ENCODE peak calls at places on chromosomes 2 and 18, in six cellular contexts. P is thoracic aorta, K is adrenal gland, Y is lower lobe of right lung, S is body of pancreas, Q is fibroblast of pulmonary artery. O is an unnamed sample.
A peak's percentile ranks its signal among the peaks of the same experiment; 100 is the strongest.

GRCh38 chr2:36663851-36664715 is 32.4 kb upstream of the VIT start:
- DNase-seq in P (no peak), K (peak; percentile 32), Y (no peak), S (peak; percentile 18), Q (peak; percentile 89), O (peak; percentile 77)

GRCh38 chr2:62826141-62826540 is 120.6 kb downstream of the EHBP1 start:
- DNase-seq in P (no peak), K (no peak), Y (no peak), S (no peak), Q (peak; percentile 86), O (peak; percentile 42)

GRCh38 chr2:100730290-100730868 is 89.6 kb upstream of the NPAS2 start:
- DNase-seq in P (no peak), K (peak; percentile 68), Y (peak; percentile 61), S (peak; percentile 75), Q (peak; percentile 90), O (peak; percentile 86)

GRCh38 chr2:25948437-25948836 is 33.9 kb downstream of the KIF3C start:
- DNase-seq in P (no peak), K (no peak), Y (no peak), S (no peak), Q (no peak), O (no peak)

GRCh38 chr2:241091734-241092445 is 10.2 kb downstream of the MTERF4 start:
- DNase-seq in P (no peak), K (no peak), Y (no peak), S (no peak), Q (no peak), O (no peak)

GRCh38 chr2:186164325-186164724 is 321.7 kb upstream of the ZC3H15 start:
- DNase-seq in P (no peak), K (no peak), Y (no peak), S (no peak), Q (no peak), O (no peak)

GRCh38 chr2:3168230-3168891 is 209.3 kb downstream of the EIPR1 start:
- DNase-seq in P (no peak), K (no peak), Y (no peak), S (no peak), Q (peak; percentile 21), O (peak; percentile 52)

GRCh38 chr2:196242131-196242620 is 70.8 kb upstream of the STK17B start:
- DNase-seq in P (no peak), K (no peak), Y (peak; percentile 53), S (no peak), Q (no peak), O (peak; percentile 46)

GRCh38 chr18:11051462-11051861 is 97.9 kb downstream of the PIEZO2 start:
- DNase-seq in P (no peak), K (no peak), Y (no peak), S (no peak), Q (no peak), O (no peak)

GRCh38 chr18:79507546-79508480 is 112.1 kb downstream of the NFATC1 start:
- DNase-seq in P (no peak), K (peak; percentile 67), Y (peak; percentile 74), S (peak; percentile 60), Q (peak; percentile 78), O (peak; percentile 48)

GRCh38 chr2:101550555-101550954 is 75.6 kb upstream of the RFX8 start:
- DNase-seq in P (no peak), K (no peak), Y (no peak), S (no peak), Q (no peak), O (no peak)

GRCh38 chr2:202311823-202312388 is 46.3 kb downstream of the NOP58 start:
- DNase-seq in P (no peak), K (no peak), Y (no peak), S (no peak), Q (no peak), O (no peak)

GRCh38 chr2:219285894-219286425 is 6.8 kb downstream of the DNAJB2 start:
- DNase-seq in P (no peak), K (no peak), Y (no peak), S (no peak), Q (peak; percentile 52), O (peak; percentile 59)

GRCh38 chr2:1731963-1732768 is 12.1 kb downstream of the PXDN start:
- DNase-seq in P (no peak), K (no peak), Y (no peak), S (peak; percentile 9), Q (peak; percentile 93), O (no peak)

GRCh38 chr2:132790232-132790755 is 120.3 kb upstream of the LYPD1 start:
- DNase-seq in P (no peak), K (no peak), Y (no peak), S (no peak), Q (no peak), O (no peak)

GRCh38 chr18:48896875-48897511 is 53.8 kb downstream of the SMAD7 start:
- DNase-seq in P (no peak), K (no peak), Y (peak; percentile 90), S (no peak), Q (no peak), O (no peak)

GRCh38 chr2:25424426-25425028 is 82.8 kb upstream of the DNMT3A start:
- DNase-seq in P (no peak), K (no peak), Y (no peak), S (no peak), Q (no peak), O (no peak)

GRCh38 chr18:70553961-70554325 is 265.1 kb downstream of the SOCS6 start:
- DNase-seq in P (no peak), K (no peak), Y (no peak), S (no peak), Q (no peak), O (no peak)

GRCh38 chr18:3604626-3605408 is 154.8 kb downstream of the TGIF1 start:
- DNase-seq in P (no peak), K (no peak), Y (no peak), S (no peak), Q (peak; percentile 99), O (peak; percentile 95)

GRCh38 chr2:20052229-20052871 is 922 bp upstream of the LAPTM4A start:
- DNase-seq in P (no peak), K (no peak), Y (no peak), S (no peak), Q (peak; percentile 38), O (no peak)

GRCh38 chr2:98463551-98463971 is 18.9 kb downstream of the INPP4A start:
- DNase-seq in P (no peak), K (no peak), Y (no peak), S (no peak), Q (no peak), O (no peak)

DNA sequence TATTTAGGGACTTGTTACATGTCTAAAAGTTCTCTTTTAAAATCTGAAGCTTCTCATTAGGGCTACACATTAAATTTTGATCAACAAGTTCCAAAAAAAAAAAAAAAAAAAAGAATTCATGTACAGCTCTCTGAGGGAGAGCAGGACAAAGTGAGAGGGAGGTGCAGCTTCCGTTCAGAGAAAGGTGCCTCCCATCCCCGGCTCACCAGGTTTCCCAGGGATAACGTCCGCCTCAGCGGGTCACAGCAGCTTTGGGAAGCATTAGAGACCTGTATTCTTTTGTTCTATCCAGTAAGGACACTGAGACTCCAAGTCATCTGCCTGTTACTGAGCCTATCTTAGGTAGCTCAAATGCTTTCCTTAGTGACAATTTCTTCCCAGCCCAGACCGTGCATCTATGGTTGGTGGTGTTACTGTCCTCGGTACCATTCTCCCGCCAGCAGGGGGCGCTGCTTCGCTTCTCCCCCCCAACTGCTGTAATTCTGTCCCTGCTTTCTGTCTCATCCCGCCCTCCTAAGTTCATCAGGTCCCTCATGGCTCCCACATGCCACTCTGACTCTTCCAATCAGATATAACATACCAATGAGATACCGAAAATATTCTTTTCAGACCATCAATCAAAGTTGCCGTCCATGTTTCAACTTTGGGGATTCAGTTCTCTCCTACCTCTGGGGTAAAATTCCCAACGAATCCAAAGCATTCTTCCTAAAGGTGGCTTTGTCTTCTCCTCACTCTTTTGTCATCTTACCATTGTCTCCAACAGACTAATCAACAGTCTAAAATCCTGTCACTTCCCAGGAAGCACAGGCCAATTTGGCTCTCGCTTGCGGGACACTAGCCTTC is 466.5 kb downstream of the METTL4 start:
- DNase-seq in P (no peak), K (peak; percentile 40), Y (peak; percentile 56), S (peak; percentile 61), Q (peak; percentile 65), O (peak; percentile 46)
- TF ChIP-seq CTCF in P (peak; percentile 37), K (peak; percentile 38), Y (peak; percentile 68), S (peak; percentile 55), Q (peak; percentile 80), O (peak; percentile 77)

GRCh38 chr2:22854588-22854987 is 530.4 kb upstream of the KLHL29 start:
- DNase-seq in P (no peak), K (no peak), Y (no peak), S (no peak), Q (no peak), O (no peak)
- TF ChIP-seq CTCF in P (no peak), K (no peak), Y (no peak), S (no peak), Q (no peak), O (no peak)

GRCh38 chr18:9771261-9771976 is 63.3 kb downstream of the RAB31 start:
- DNase-seq in P (peak; percentile 54), K (peak; percentile 88), Y (peak; percentile 86), S (peak; percentile 85), Q (peak; percentile 64), O (peak; percentile 65)
- TF ChIP-seq CTCF in P (peak; percentile 99), K (peak; percentile 98), Y (peak; percentile 99), S (peak; percentile 93), Q (peak; percentile 91), O (peak; percentile 98)

DNA sequence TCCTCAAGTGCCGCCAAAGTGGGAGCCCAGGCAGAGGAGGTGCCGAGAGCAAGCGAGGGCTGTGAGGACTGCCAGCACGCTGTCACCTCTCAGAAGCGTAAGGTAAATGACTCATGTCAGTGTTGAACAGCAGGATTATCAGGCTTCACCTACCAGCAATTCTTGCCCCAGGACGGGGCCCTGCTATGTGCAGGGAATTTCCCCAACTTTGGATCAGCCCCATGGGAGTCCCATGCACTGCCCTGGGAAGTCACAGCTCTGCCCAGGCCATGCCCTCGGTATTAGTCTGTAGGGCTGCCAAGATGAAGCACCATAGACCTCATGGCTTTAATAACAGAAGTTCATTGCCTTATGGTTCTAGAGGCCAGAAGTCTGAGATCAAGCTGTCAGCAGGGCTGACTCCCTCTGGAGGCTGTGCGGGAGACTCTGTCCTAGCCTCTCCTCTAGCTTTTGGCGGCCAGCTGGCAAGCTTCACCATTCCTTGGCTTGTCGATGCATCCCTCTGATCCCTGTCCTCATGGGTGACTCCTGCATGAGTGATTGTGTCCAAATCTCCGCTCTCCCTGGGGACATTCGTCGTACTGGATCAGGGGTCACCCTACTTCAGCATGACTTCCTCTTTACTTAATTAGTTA is 55.9 kb downstream of the TRPM8 start:
- DNase-seq in P (no peak), K (no peak), Y (no peak), S (no peak), Q (no peak), O (no peak)
- TF ChIP-seq CTCF in P (no peak), K (no peak), Y (no peak), S (no peak), Q (no peak), O (no peak)

GRCh38 chr2:148832626-148833025 is 42.4 kb upstream of the KIF5C start:
- DNase-seq in P (no peak), K (no peak), Y (no peak), S (no peak), Q (no peak), O (no peak)

GRCh38 chr2:148826791-148827190 is 48.2 kb upstream of the KIF5C start:
- DNase-seq in P (no peak), K (no peak), Y (no peak), S (no peak), Q (no peak), O (no peak)

GRCh38 chr2:148828941-148829340 is 46.1 kb upstream of the KIF5C start:
- DNase-seq in P (no peak), K (no peak), Y (no peak), S (no peak), Q (no peak), O (no peak)

GRCh38 chr2:148824190-148824589 is 50.8 kb upstream of the KIF5C start:
- DNase-seq in P (no peak), K (no peak), Y (no peak), S (no peak), Q (no peak), O (no peak)

GRCh38 chr2:148829618-148830017 is 45.4 kb upstream of the KIF5C start:
- DNase-seq in P (no peak), K (no peak), Y (no peak), S (no peak), Q (no peak), O (no peak)
- TF ChIP-seq CTCF in P (no peak), K (no peak), Y (no peak), S (no peak), Q (peak; percentile 14), O (peak; percentile 13)